ENCODE peak calls at places on chromosomes 16 and 17, in eight cellular contexts. One of them, this sample, is unnamed.

GRCh38 chr17:68403122-68403521 is 54.2 kb downstream of the WIPI1 start:
- DNase-seq in neural progenitor cell: no peak
- DNase-seq in IMR-90: no peak
- DNase-seq in PC-3: no peak
- DNase-seq in MM.1S: no peak
- DNase-seq in OCI-LY7: no peak
- DNase-seq in GM12878: no peak
- DNase-seq in fibroblast of lung: no peak
- DNase-seq in this sample: no peak

GRCh38 chr16:31356566-31357323 is 1.8 kb downstream of the ITGAX start:
- DNase-seq in PC-3: no peak
- DNase-seq in GM12878: no peak
- DNase-seq in fibroblast of lung: no peak
- DNase-seq in MM.1S: no peak
- DNase-seq in IMR-90: no peak
- DNase-seq in neural progenitor cell: peak; percentile 23
- DNase-seq in OCI-LY7: no peak
- DNase-seq in this sample: no peak

GRCh38 chr16:82830944-82831343 is 204.2 kb downstream of the CDH13 start:
- DNase-seq in IMR-90: no peak
- DNase-seq in GM12878: no peak
- DNase-seq in PC-3: no peak
- DNase-seq in fibroblast of lung: no peak
- DNase-seq in MM.1S: no peak
- DNase-seq in OCI-LY7: no peak
- DNase-seq in neural progenitor cell: no peak
- DNase-seq in this sample: no peak

GRCh38 chr17:39132192-39132600 is 19.2 kb downstream of the PLXDC1 start:
- DNase-seq in OCI-LY7: no peak
- DNase-seq in MM.1S: no peak
- DNase-seq in GM12878: no peak
- DNase-seq in IMR-90: peak; percentile 86
- DNase-seq in neural progenitor cell: peak; percentile 41
- DNase-seq in fibroblast of lung: peak; percentile 86
- DNase-seq in PC-3: peak; percentile 36
- DNase-seq in this sample: peak; percentile 33

GRCh38 chr17:34357398-34357797 is 1.1 kb downstream of the CCL13 start:
- DNase-seq in neural progenitor cell: no peak
- DNase-seq in IMR-90: no peak
- DNase-seq in PC-3: no peak
- DNase-seq in GM12878: no peak
- DNase-seq in MM.1S: no peak
- DNase-seq in OCI-LY7: no peak
- DNase-seq in fibroblast of lung: no peak
- DNase-seq in this sample: no peak

GRCh38 chr17:78313735-78314648 is 45.9 kb downstream of the SOCS3 start:
- DNase-seq in fibroblast of lung: peak; percentile 73
- DNase-seq in PC-3: peak; percentile 99
- DNase-seq in neural progenitor cell: peak; percentile 75
- DNase-seq in GM12878: peak; percentile 45
- DNase-seq in IMR-90: peak; percentile 59
- DNase-seq in MM.1S: peak; percentile 74
- DNase-seq in OCI-LY7: peak; percentile 60
- DNase-seq in this sample: peak; percentile 93

GRCh38 chr17:27076814-27077213 is 217.1 kb upstream of the WSB1 start:
- DNase-seq in MM.1S: no peak
- DNase-seq in GM12878: no peak
- DNase-seq in fibroblast of lung: no peak
- DNase-seq in PC-3: no peak
- DNase-seq in IMR-90: no peak
- DNase-seq in neural progenitor cell: no peak
- DNase-seq in OCI-LY7: no peak
- DNase-seq in this sample: no peak

GRCh38 chr16:56119138-56119537 is 72.2 kb upstream of the GNAO1 start:
- DNase-seq in MM.1S: no peak
- DNase-seq in PC-3: no peak
- DNase-seq in neural progenitor cell: no peak
- DNase-seq in GM12878: peak; percentile 3
- DNase-seq in OCI-LY7: no peak
- DNase-seq in fibroblast of lung: no peak
- DNase-seq in IMR-90: no peak
- DNase-seq in this sample: no peak

GRCh38 chr17:74244543-74244942 is 29.5 kb upstream of the DNAI2 start:
- DNase-seq in MM.1S: no peak
- DNase-seq in PC-3: no peak
- DNase-seq in fibroblast of lung: no peak
- DNase-seq in neural progenitor cell: no peak
- DNase-seq in OCI-LY7: no peak
- DNase-seq in IMR-90: no peak
- DNase-seq in GM12878: no peak
- DNase-seq in this sample: no peak

GRCh38 chr17:74244128-74244527 is 29.9 kb upstream of the DNAI2 start:
- DNase-seq in OCI-LY7: no peak
- DNase-seq in IMR-90: no peak
- DNase-seq in PC-3: no peak
- DNase-seq in neural progenitor cell: no peak
- DNase-seq in MM.1S: no peak
- DNase-seq in fibroblast of lung: no peak
- DNase-seq in GM12878: no peak
- DNase-seq in this sample: no peak

GRCh38 chr17:74241847-74242246 is 28.5 kb downstream of the TTYH2 start:
- DNase-seq in GM12878: no peak
- DNase-seq in fibroblast of lung: no peak
- DNase-seq in MM.1S: no peak
- DNase-seq in OCI-LY7: no peak
- DNase-seq in neural progenitor cell: no peak
- DNase-seq in PC-3: no peak
- DNase-seq in IMR-90: no peak
- DNase-seq in this sample: no peak

GRCh38 chr17:74241434-74241833 is 28.1 kb downstream of the TTYH2 start:
- DNase-seq in IMR-90: no peak
- DNase-seq in MM.1S: no peak
- DNase-seq in neural progenitor cell: no peak
- DNase-seq in fibroblast of lung: no peak
- DNase-seq in GM12878: no peak
- DNase-seq in PC-3: no peak
- DNase-seq in OCI-LY7: no peak
- DNase-seq in this sample: no peak

DNA sequence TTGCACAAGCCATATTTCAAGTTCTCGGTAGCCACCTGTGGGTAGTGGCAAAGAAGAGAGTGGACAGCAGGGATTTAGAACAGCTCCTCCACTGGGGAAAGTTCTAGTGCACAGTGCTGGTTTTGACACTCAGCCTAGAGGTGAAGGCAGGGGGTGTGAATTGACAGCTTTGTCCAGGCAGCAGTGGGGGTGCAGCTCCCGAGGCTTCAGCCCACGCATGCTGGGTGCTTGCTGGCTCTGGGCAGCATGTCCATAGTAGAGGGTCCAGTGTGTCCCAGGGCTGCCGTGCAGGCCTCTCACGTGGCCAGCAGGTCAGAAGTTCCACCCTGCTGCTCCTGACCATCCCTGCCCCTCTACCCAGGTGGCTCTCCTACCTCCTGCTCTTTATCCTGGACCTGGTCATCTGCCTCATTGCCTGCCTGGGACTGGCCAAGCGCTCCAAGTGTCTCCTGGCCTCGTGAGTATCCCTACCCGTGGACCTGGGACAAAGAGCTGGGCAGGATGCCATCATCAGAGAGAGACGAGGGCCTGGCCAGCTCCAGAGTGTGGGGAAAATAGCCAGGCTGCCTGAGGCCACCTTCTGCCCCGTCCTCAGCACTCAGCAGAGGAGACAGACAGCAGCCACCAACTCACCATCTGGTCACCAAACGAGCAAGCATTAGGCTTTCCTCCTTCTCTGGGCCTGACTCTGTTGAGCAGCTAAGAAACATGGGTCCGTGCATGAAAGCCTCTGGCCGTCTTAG is 29.8 kb downstream of the TTYH2 start:
- DNase-seq in MM.1S: no peak
- DNase-seq in PC-3: no peak
- DNase-seq in fibroblast of lung: no peak
- DNase-seq in GM12878: no peak
- DNase-seq in IMR-90: no peak
- DNase-seq in neural progenitor cell: no peak
- DNase-seq in OCI-LY7: no peak
- DNase-seq in this sample: no peak
- H3K27ac ChIP-seq in MM.1S: no peak overlapping the region
- H3K27ac ChIP-seq in PC-3: no peak overlapping the region
- H3K27ac ChIP-seq in fibroblast of lung: no peak overlapping the region
- H3K27ac ChIP-seq in GM12878: no peak overlapping the region
- H3K27ac ChIP-seq in IMR-90: no peak overlapping the region
- H3K27ac ChIP-seq in neural progenitor cell: no peak overlapping the region
- H3K27ac ChIP-seq in OCI-LY7: no peak overlapping the region
- H3K27ac ChIP-seq in this sample: no peak overlapping the region

GRCh38 chr17:72271603-72272002 is 150.8 kb downstream of the SOX9 start:
- DNase-seq in fibroblast of lung: no peak
- DNase-seq in neural progenitor cell: no peak
- DNase-seq in IMR-90: no peak
- DNase-seq in MM.1S: no peak
- DNase-seq in PC-3: no peak
- DNase-seq in GM12878: no peak
- DNase-seq in OCI-LY7: no peak
- DNase-seq in this sample: no peak

GRCh38 chr17:72267601-72268000 is 146.8 kb downstream of the SOX9 start:
- DNase-seq in neural progenitor cell: no peak
- DNase-seq in OCI-LY7: no peak
- DNase-seq in IMR-90: no peak
- DNase-seq in PC-3: no peak
- DNase-seq in MM.1S: no peak
- DNase-seq in GM12878: no peak
- DNase-seq in fibroblast of lung: no peak
- DNase-seq in this sample: no peak

GRCh38 chr17:72274632-72275031 is 153.8 kb downstream of the SOX9 start:
- DNase-seq in OCI-LY7: no peak
- DNase-seq in MM.1S: no peak
- DNase-seq in GM12878: no peak
- DNase-seq in PC-3: no peak
- DNase-seq in fibroblast of lung: no peak
- DNase-seq in IMR-90: no peak
- DNase-seq in neural progenitor cell: no peak
- DNase-seq in this sample: no peak

GRCh38 chr17:72270530-72270929 is 149.7 kb downstream of the SOX9 start:
- DNase-seq in neural progenitor cell: no peak
- DNase-seq in IMR-90: peak; percentile 3
- DNase-seq in OCI-LY7: no peak
- DNase-seq in GM12878: no peak
- DNase-seq in fibroblast of lung: peak; percentile 51
- DNase-seq in MM.1S: no peak
- DNase-seq in PC-3: peak; percentile 98
- DNase-seq in this sample: peak; percentile 85

DNA sequence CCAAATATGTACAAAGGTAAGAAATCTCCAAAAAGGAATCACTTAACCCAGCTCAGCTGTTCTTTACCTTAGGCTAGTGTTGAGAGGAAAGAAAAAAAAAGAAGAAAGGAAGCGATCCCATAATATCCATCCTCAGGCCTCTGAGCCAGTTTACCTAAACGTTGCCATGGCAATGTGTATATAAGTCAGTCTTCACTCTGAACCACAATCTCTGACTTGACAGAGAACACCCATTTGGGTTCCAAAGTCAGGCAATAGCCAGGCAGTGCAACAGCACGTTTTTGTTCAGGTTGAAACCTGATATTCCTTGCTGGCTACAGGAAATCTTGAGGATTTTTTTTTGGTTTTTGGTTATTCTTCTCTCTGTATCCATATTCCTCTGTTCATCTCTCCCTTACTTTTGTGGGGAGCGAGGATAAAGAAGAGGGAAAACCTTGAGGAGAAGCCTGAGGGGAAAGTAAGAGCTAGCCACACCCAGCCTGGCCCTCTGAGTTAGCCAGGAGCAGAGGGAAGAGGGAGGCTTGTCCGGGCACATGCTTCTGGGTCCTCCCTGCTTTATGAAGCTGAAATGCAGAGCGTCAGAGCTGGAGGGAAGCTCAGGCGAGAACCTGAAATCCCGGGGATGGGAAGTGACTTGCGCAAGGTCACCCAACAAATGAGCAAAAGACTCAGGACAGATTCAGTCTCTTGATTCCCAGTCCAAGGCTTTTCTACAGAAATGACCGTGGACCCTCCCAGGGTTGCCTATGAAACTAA is 152.7 kb downstream of the SOX9 start:
- DNase-seq in OCI-LY7: no peak
- DNase-seq in MM.1S: no peak
- DNase-seq in neural progenitor cell: no peak
- DNase-seq in fibroblast of lung: peak; percentile 14
- DNase-seq in GM12878: no peak
- DNase-seq in IMR-90: peak; percentile 25
- DNase-seq in PC-3: peak; percentile 57
- DNase-seq in this sample: peak; percentile 85
- H2AFZ ChIP-seq in OCI-LY7: no peak overlapping the region
- H2AFZ ChIP-seq in MM.1S: no peak overlapping the region
- H2AFZ ChIP-seq in neural progenitor cell: peak overlapping the region; percentile 91
- H2AFZ ChIP-seq in fibroblast of lung: no peak overlapping the region
- H2AFZ ChIP-seq in GM12878: no peak overlapping the region
- H2AFZ ChIP-seq in IMR-90: no peak overlapping the region
- H2AFZ ChIP-seq in PC-3: peak overlapping the region; percentile 10
- H2AFZ ChIP-seq in this sample: peak overlapping the region; percentile 72

DNA sequence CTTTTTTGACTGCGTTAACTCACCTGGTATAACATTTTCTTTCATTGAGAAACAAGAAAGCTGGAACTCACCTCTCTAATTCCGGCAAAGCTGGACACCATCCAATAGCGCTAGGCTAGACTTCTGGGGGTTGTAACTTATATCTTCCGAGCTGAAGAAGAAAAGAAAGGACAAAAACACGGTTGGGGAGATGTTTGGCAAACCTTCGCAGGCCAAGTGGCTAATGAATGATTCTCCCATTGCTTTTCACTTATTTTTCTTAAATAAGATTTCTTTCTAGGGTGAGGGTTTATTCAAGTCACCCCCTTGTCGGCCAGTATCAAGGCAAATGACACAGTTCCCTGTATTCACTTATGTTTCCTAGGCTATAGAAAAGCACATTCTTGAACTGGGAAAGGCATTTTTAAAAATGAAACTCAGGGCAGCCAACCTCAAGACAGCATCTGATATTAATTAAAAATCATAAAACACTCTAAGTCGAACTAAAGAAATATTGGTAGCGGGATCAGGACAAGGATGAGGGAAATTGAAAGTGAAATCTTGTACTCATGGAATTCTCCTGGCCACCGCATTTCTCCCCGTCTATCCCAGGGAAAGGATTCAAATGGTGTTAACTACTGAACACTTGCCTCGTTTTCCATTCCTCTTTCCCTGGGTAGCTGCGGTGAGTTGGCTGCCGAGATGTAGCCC is 95.9 kb upstream of the ZFHX3 start:
- DNase-seq in neural progenitor cell: no peak
- DNase-seq in fibroblast of lung: peak; percentile 47
- DNase-seq in OCI-LY7: no peak
- DNase-seq in MM.1S: no peak
- DNase-seq in PC-3: no peak
- DNase-seq in IMR-90: no peak
- DNase-seq in GM12878: no peak
- DNase-seq in this sample: no peak
- H3K4me3 ChIP-seq in neural progenitor cell: no peak overlapping the region
- H3K4me3 ChIP-seq in fibroblast of lung: peak overlapping the region; percentile 52
- H3K4me3 ChIP-seq in OCI-LY7: no peak overlapping the region
- H3K4me3 ChIP-seq in MM.1S: no peak overlapping the region
- H3K4me3 ChIP-seq in PC-3: no peak overlapping the region
- H3K4me3 ChIP-seq in IMR-90: peak overlapping the region; percentile 22
- H3K4me3 ChIP-seq in GM12878: no peak overlapping the region
- H3K4me3 ChIP-seq in this sample: no peak overlapping the region

GRCh38 chr16:53131363-53132071 is 76.7 kb downstream of the CHD9 start:
- DNase-seq in MM.1S: peak; percentile 38
- DNase-seq in PC-3: peak; percentile 50
- DNase-seq in neural progenitor cell: no peak
- DNase-seq in fibroblast of lung: peak; percentile 40
- DNase-seq in OCI-LY7: peak; percentile 52
- DNase-seq in GM12878: no peak
- DNase-seq in IMR-90: peak; percentile 31
- DNase-seq in this sample: peak; percentile 75

GRCh38 chr16:53131050-53131362 is 76.2 kb downstream of the CHD9 start:
- DNase-seq in neural progenitor cell: peak; percentile 81
- DNase-seq in PC-3: no peak
- DNase-seq in MM.1S: no peak
- DNase-seq in GM12878: no peak
- DNase-seq in OCI-LY7: no peak
- DNase-seq in fibroblast of lung: no peak
- DNase-seq in IMR-90: no peak
- DNase-seq in this sample: no peak

GRCh38 chr16:53130193-53131049 is 75.6 kb downstream of the CHD9 start:
- DNase-seq in neural progenitor cell: peak; percentile 97
- DNase-seq in MM.1S: peak; percentile 94
- DNase-seq in GM12878: peak; percentile 68
- DNase-seq in OCI-LY7: peak; percentile 94
- DNase-seq in PC-3: peak; percentile 83
- DNase-seq in fibroblast of lung: peak; percentile 94
- DNase-seq in IMR-90: peak; percentile 92
- DNase-seq in this sample: peak; percentile 94

GRCh38 chr16:53129281-53130192 is 74.7 kb downstream of the CHD9 start:
- DNase-seq in IMR-90: peak; percentile 81
- DNase-seq in GM12878: no peak
- DNase-seq in OCI-LY7: peak; percentile 17
- DNase-seq in PC-3: peak; percentile 6
- DNase-seq in MM.1S: no peak
- DNase-seq in fibroblast of lung: peak; percentile 78
- DNase-seq in neural progenitor cell: no peak
- DNase-seq in this sample: peak; percentile 23

GRCh38 chr16:53132406-53132805 is 77.6 kb downstream of the CHD9 start:
- DNase-seq in MM.1S: no peak
- DNase-seq in fibroblast of lung: no peak
- DNase-seq in OCI-LY7: no peak
- DNase-seq in neural progenitor cell: no peak
- DNase-seq in IMR-90: no peak
- DNase-seq in GM12878: no peak
- DNase-seq in PC-3: no peak
- DNase-seq in this sample: no peak
- H3K27ac ChIP-seq in MM.1S: no peak overlapping the region
- H3K27ac ChIP-seq in fibroblast of lung: no peak overlapping the region
- H3K27ac ChIP-seq in OCI-LY7: no peak overlapping the region
- H3K27ac ChIP-seq in neural progenitor cell: no peak overlapping the region
- H3K27ac ChIP-seq in IMR-90: no peak overlapping the region
- H3K27ac ChIP-seq in GM12878: no peak overlapping the region
- H3K27ac ChIP-seq in PC-3: no peak overlapping the region
- H3K27ac ChIP-seq in this sample: peak overlapping the region; percentile 76